ENCODE peak calls at places on chromosomes 16 and 17, in four cellular contexts. One of them, this sample, is unnamed.

GRCh38 chr17:48238933-48239602 is 131.5 kb downstream of the SNX11 start:
- DNase-seq in HepG2: no peak
- DNase-seq in A549: no peak
- DNase-seq in SK-N-SH: no peak
- DNase-seq in this sample: no peak

GRCh38 chr17:42050360-42051012 is at the start of gene C17orf113:
- DNase-seq in A549: peak; percentile 61
- DNase-seq in HepG2: peak; percentile 51
- DNase-seq in SK-N-SH: peak; percentile 94
- DNase-seq in this sample: no peak

GRCh38 chr16:57970319-57970718 is 609 bp downstream of the CNGB1 start:
- DNase-seq in HepG2: no peak
- DNase-seq in SK-N-SH: no peak
- DNase-seq in A549: no peak
- DNase-seq in this sample: no peak

GRCh38 chr17:2435181-2435741 is 34.4 kb upstream of the MNT start:
- DNase-seq in A549: no peak
- DNase-seq in HepG2: no peak
- DNase-seq in SK-N-SH: peak; percentile 46
- DNase-seq in this sample: peak; percentile 31

GRCh38 chr17:28763804-28764266 is 20.0 kb downstream of the TRAF4 start:
- DNase-seq in HepG2: peak; percentile 68
- DNase-seq in A549: peak; percentile 78
- DNase-seq in SK-N-SH: peak; percentile 78
- DNase-seq in this sample: peak; percentile 74

GRCh38 chr17:10197721-10198508 is 491 bp downstream of the GAS7 start:
- DNase-seq in SK-N-SH: peak; percentile 40
- DNase-seq in HepG2: no peak
- DNase-seq in A549: no peak
- DNase-seq in this sample: no peak

GRCh38 chr16:77782694-77783093 is 5.7 kb upstream of the VAT1L start:
- DNase-seq in SK-N-SH: peak; percentile 31
- DNase-seq in A549: peak; percentile 9
- DNase-seq in HepG2: peak; percentile 49
- DNase-seq in this sample: peak; percentile 46

GRCh38 chr17:80377798-80378197 is 37.2 kb upstream of the ENDOV start:
- DNase-seq in SK-N-SH: no peak
- DNase-seq in HepG2: no peak
- DNase-seq in A549: no peak
- DNase-seq in this sample: no peak

GRCh38 chr17:14119546-14119945 is 50.2 kb downstream of the COX10 start:
- DNase-seq in A549: no peak
- DNase-seq in SK-N-SH: no peak
- DNase-seq in HepG2: no peak
- DNase-seq in this sample: no peak

GRCh38 chr16:1460602-1461138 is 14.2 kb downstream of the CLCN7 start:
- DNase-seq in HepG2: no peak
- DNase-seq in A549: no peak
- DNase-seq in SK-N-SH: no peak
- DNase-seq in this sample: no peak

GRCh38 chr17:2954898-2955445 is 108.4 kb downstream of the OR1D5 start:
- DNase-seq in HepG2: peak; percentile 98
- DNase-seq in A549: peak; percentile 98
- DNase-seq in SK-N-SH: no peak
- DNase-seq in this sample: peak; percentile 97

GRCh38 chr17:61414141-61414935 is 14.7 kb downstream of the TBX2 start:
- DNase-seq in HepG2: no peak
- DNase-seq in SK-N-SH: peak; percentile 75
- DNase-seq in A549: peak; percentile 2
- DNase-seq in this sample: no peak

GRCh38 chr16:11328172-11329079 is 16.8 kb upstream of the RMI2 start:
- DNase-seq in SK-N-SH: no peak
- DNase-seq in HepG2: no peak
- DNase-seq in A549: peak; percentile 71
- DNase-seq in this sample: peak; percentile 97

GRCh38 chr17:6303664-6304063 is 131.3 kb downstream of the AIPL1 start:
- DNase-seq in SK-N-SH: no peak
- DNase-seq in HepG2: no peak
- DNase-seq in A549: peak; percentile 21
- DNase-seq in this sample: no peak

GRCh38 chr17:9115446-9116265 is 94.3 kb downstream of the NTN1 start:
- DNase-seq in A549: peak; percentile 78
- DNase-seq in SK-N-SH: peak; percentile 31
- DNase-seq in HepG2: peak; percentile 4
- DNase-seq in this sample: peak; percentile 6

GRCh38 chr17:67378444-67379250 is 1.6 kb downstream of the PITPNC1 start:
- DNase-seq in SK-N-SH: peak; percentile 94
- DNase-seq in HepG2: peak; percentile 72
- DNase-seq in A549: peak; percentile 75
- DNase-seq in this sample: peak; percentile 82

GRCh38 chr17:69142473-69142802 is 743 bp upstream of the ABCA6 start:
- DNase-seq in SK-N-SH: no peak
- DNase-seq in HepG2: peak; percentile 27
- DNase-seq in A549: no peak
- DNase-seq in this sample: peak; percentile 33

GRCh38 chr17:12116143-12116542 is 95.5 kb downstream of the MAP2K4 start:
- DNase-seq in HepG2: no peak
- DNase-seq in A549: no peak
- DNase-seq in SK-N-SH: no peak
- DNase-seq in this sample: peak; percentile 66

GRCh38 chr17:1941241-1942065 is 83.7 kb downstream of the RTN4RL1 start:
- DNase-seq in SK-N-SH: no peak
- DNase-seq in A549: no peak
- DNase-seq in HepG2: no peak
- DNase-seq in this sample: no peak

GRCh38 chr17:29046440-29046839 is 3.5 kb downstream of the PIPOX start:
- DNase-seq in A549: no peak
- DNase-seq in HepG2: no peak
- DNase-seq in SK-N-SH: no peak
- DNase-seq in this sample: no peak

GRCh38 chr16:11314309-11314894 is 30.9 kb upstream of the RMI2 start:
- DNase-seq in SK-N-SH: no peak
- DNase-seq in HepG2: no peak
- DNase-seq in A549: no peak
- DNase-seq in this sample: no peak

GRCh38 chr17:65942592-65942991 is 249.3 kb downstream of the CEP112 start:
- DNase-seq in A549: no peak
- DNase-seq in SK-N-SH: no peak
- DNase-seq in HepG2: no peak
- DNase-seq in this sample: no peak

GRCh38 chr17:38903404-38903803 is 22.0 kb upstream of the LASP1NB start:
- DNase-seq in A549: no peak
- DNase-seq in HepG2: no peak
- DNase-seq in SK-N-SH: no peak
- DNase-seq in this sample: no peak

GRCh38 chr16:58665200-58665599 is 19.4 kb downstream of the SLC38A7 start:
- DNase-seq in HepG2: no peak
- DNase-seq in A549: no peak
- DNase-seq in SK-N-SH: peak; percentile 82
- DNase-seq in this sample: no peak

GRCh38 chr17:16820161-16820877 is 130.3 kb downstream of the CCDC144A start:
- DNase-seq in A549: no peak
- DNase-seq in HepG2: no peak
- DNase-seq in SK-N-SH: no peak
- DNase-seq in this sample: no peak

GRCh38 chr16:49470550-49470949 is 96.9 kb downstream of the C16orf78 start:
- DNase-seq in SK-N-SH: no peak
- DNase-seq in A549: no peak
- DNase-seq in HepG2: no peak
- DNase-seq in this sample: no peak

GRCh38 chr17:29060475-29060874 is 17.5 kb downstream of the PIPOX start:
- DNase-seq in HepG2: no peak
- DNase-seq in A549: no peak
- DNase-seq in SK-N-SH: no peak
- DNase-seq in this sample: no peak

GRCh38 chr16:52350031-52350430 is 196.9 kb downstream of the TOX3 start:
- DNase-seq in SK-N-SH: no peak
- DNase-seq in A549: no peak
- DNase-seq in HepG2: no peak
- DNase-seq in this sample: no peak

GRCh38 chr17:66287911-66288310 is 14.5 kb upstream of the PRKCA start:
- DNase-seq in SK-N-SH: no peak
- DNase-seq in HepG2: no peak
- DNase-seq in A549: peak; percentile 62
- DNase-seq in this sample: no peak

GRCh38 chr16:16052916-16053315 is 103.5 kb downstream of the ABCC1 start:
- DNase-seq in SK-N-SH: no peak
- DNase-seq in A549: no peak
- DNase-seq in HepG2: no peak
- DNase-seq in this sample: peak; percentile 89

GRCh38 chr17:39695089-39695474 is 4.8 kb upstream of the ERBB2 start:
- DNase-seq in HepG2: no peak
- DNase-seq in A549: no peak
- DNase-seq in SK-N-SH: no peak
- DNase-seq in this sample: no peak

DNA sequence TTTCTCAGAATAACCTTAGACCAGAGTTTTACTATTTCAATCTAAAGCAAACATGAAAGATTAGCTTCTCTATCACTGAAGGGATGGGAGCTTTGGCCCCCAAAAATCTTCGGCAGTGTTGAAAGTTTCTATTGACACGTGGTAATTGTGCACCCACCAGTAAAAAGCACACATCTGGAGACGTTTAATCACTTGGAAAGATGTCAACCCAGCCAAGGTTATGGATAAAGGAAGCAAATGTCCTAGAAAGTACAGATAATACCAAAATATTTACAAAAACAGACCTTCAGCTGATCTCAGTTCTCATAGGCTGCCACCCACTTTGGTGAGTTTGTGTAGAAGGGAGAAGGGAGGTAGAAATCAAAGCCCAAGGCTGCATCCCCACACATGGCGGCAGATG is 5.3 kb downstream of the MYCBPAP start:
- DNase-seq in SK-N-SH: no peak
- DNase-seq in HepG2: no peak
- DNase-seq in A549: no peak
- DNase-seq in this sample: no peak
- TF ChIP-seq SMC3 in SK-N-SH: no peak
- TF ChIP-seq SMC3 in HepG2: no peak
- TF ChIP-seq SMC3 in A549: no peak
- TF ChIP-seq SMC3 in this sample: no peak

GRCh38 chr16:80197790-80198201 is 343.0 kb upstream of the DYNLRB2 start:
- DNase-seq in SK-N-SH: no peak
- DNase-seq in A549: peak; percentile 87
- DNase-seq in HepG2: peak; percentile 79
- DNase-seq in this sample: peak; percentile 93
- TF ChIP-seq SMC3 in SK-N-SH: no peak
- TF ChIP-seq SMC3 in A549: peak; percentile 46
- TF ChIP-seq SMC3 in HepG2: no peak
- TF ChIP-seq SMC3 in this sample: peak; percentile 10

DNA sequence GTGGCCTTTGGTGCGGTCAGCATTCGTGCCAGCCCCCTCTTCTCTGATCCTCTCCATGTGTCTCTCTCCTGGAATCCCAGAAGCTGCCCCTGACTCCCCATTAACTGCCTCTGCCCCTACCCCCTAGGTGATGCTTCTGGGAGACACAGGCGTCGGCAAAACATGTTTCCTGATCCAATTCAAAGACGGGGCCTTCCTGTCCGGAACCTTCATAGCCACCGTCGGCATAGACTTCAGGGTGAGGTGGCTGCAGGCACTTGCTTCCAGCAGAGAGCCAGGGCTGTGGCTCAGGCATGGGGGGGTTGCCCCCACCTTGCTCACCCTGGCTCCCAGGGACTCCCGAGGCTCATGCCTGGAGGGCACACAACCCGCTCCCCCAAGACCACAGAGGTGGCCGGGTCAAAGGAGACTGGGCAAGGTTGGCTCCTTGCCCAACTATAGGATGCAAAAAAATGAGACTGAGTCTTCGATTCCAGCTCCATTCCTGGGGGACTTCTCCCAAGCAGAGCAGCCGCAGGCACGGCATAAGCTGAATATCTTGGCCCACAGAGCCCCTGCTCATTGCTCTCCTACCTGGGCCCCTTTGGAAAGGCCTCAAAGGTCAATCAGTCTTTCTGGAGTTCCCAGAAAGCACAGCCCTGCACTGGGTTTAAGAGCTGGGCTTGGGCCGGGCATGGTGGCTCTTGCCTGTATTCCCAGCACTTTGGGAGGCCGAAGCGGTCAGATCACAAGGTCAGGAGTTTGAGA is 3.8 kb downstream of the RAB37 start:
- DNase-seq in HepG2: no peak
- DNase-seq in A549: no peak
- DNase-seq in SK-N-SH: no peak
- DNase-seq in this sample: no peak
- TF ChIP-seq SMC3 in HepG2: no peak
- TF ChIP-seq SMC3 in A549: no peak
- TF ChIP-seq SMC3 in SK-N-SH: no peak
- TF ChIP-seq SMC3 in this sample: no peak

DNA sequence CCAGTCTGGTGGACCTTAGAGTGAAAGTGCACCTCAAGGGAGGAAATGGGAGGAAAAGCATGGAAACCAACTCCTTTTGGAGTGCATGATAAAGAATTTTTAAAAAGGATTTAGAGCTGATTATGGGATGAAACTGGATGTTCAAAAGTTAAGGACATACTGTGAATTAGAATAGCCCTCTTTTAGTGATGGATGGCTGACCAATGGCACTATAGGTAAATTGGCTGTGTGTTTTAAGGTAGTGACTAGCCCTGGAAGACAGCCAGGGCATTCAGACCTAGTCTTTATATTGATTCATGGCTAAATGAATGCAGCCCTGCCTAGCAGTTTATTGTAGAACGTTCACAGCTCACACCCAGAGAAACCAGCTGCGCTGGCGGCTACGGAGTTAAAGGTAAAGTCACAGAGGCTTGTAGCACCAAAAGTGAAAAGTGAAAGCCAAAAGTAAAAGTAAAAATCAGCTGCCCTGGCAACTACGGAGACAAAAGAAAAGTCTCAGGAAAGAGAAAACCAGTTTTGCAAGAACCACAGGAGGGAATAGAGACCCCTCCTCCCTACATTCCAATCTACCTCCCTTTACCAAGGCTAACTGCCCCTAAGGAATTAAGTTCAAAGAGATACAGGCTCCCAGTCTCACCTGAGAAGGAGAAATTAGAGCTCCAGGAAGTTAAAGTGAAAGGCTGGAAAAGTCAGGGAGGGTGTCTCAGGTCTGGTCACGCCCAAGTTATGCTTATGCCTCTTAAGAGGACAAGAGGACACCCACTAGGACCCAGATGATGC is 21.8 kb downstream of the ACSM1 start:
- DNase-seq in HepG2: peak; percentile 64
- DNase-seq in SK-N-SH: no peak
- DNase-seq in A549: no peak
- DNase-seq in this sample: no peak
- TF ChIP-seq SMC3 in HepG2: no peak
- TF ChIP-seq SMC3 in SK-N-SH: no peak
- TF ChIP-seq SMC3 in A549: no peak
- TF ChIP-seq SMC3 in this sample: no peak

GRCh38 chr17:59172436-59173004 is 17.0 kb downstream of the PRR11 start:
- DNase-seq in HepG2: no peak
- DNase-seq in A549: no peak
- DNase-seq in SK-N-SH: no peak
- DNase-seq in this sample: no peak

GRCh38 chr17:59178266-59178665 is 22.7 kb downstream of the PRR11 start:
- DNase-seq in A549: no peak
- DNase-seq in SK-N-SH: no peak
- DNase-seq in HepG2: no peak
- DNase-seq in this sample: no peak

GRCh38 chr17:59180626-59181025 is 25.1 kb downstream of the PRR11 start:
- DNase-seq in HepG2: no peak
- DNase-seq in SK-N-SH: no peak
- DNase-seq in A549: no peak
- DNase-seq in this sample: no peak

GRCh38 chr17:59175076-59175475 is 19.5 kb downstream of the PRR11 start:
- DNase-seq in SK-N-SH: no peak
- DNase-seq in HepG2: no peak
- DNase-seq in A549: no peak
- DNase-seq in this sample: no peak

GRCh38 chr17:59174671-59175070 is 19.1 kb downstream of the PRR11 start:
- DNase-seq in HepG2: no peak
- DNase-seq in A549: no peak
- DNase-seq in SK-N-SH: no peak
- DNase-seq in this sample: no peak
- TF ChIP-seq SMC3 in HepG2: no peak
- TF ChIP-seq SMC3 in A549: no peak
- TF ChIP-seq SMC3 in SK-N-SH: no peak
- TF ChIP-seq SMC3 in this sample: no peak

This sample was measured in IMR-90.